ENCODE peak calls at places on chromosome 15, in nine cellular contexts. One of them, this sample, is unnamed. For H3K4me1, the result is how much of the 10 kb centered on the place peaks cover.

GRCh38 chr15:76169013-76169412 is 109.2 kb downstream of the TMEM266 start:
- DNase-seq in testis: no peak
- DNase-seq in fibroblast of lung: no peak
- DNase-seq in psoas muscle: no peak
- DNase-seq in mammary epithelial cell: peak
- DNase-seq in lower lobe of right lung: no peak
- DNase-seq in sigmoid colon: no peak
- DNase-seq in right atrium auricular region: no peak
- DNase-seq in PC-3: no peak
- DNase-seq in this sample: no peak

GRCh38 chr15:48084759-48085420 is 35.9 kb upstream of the SLC24A5 start:
- DNase-seq in testis: peak
- DNase-seq in fibroblast of lung: peak
- DNase-seq in psoas muscle: no peak
- DNase-seq in mammary epithelial cell: peak
- DNase-seq in lower lobe of right lung: no peak
- DNase-seq in sigmoid colon: no peak
- DNase-seq in right atrium auricular region: no peak
- DNase-seq in PC-3: peak
- DNase-seq in this sample: no peak

GRCh38 chr15:80565398-80565797 is 129.7 kb upstream of the ABHD17C start:
- DNase-seq in testis: no peak
- DNase-seq in fibroblast of lung: no peak
- DNase-seq in psoas muscle: no peak
- DNase-seq in mammary epithelial cell: no peak
- DNase-seq in lower lobe of right lung: no peak
- DNase-seq in sigmoid colon: no peak
- DNase-seq in right atrium auricular region: no peak
- DNase-seq in PC-3: no peak
- DNase-seq in this sample: no peak

GRCh38 chr15:47812436-47813109 is 95.3 kb downstream of the SEMA6D start:
- DNase-seq in testis: no peak
- DNase-seq in fibroblast of lung: peak
- DNase-seq in psoas muscle: no peak
- DNase-seq in mammary epithelial cell: peak
- DNase-seq in lower lobe of right lung: no peak
- DNase-seq in sigmoid colon: no peak
- DNase-seq in right atrium auricular region: no peak
- DNase-seq in PC-3: peak
- DNase-seq in this sample: no peak

GRCh38 chr15:95304116-95304873 is 1026.2 kb upstream of the NR2F2 start:
- DNase-seq in testis: peak
- DNase-seq in fibroblast of lung: peak
- DNase-seq in psoas muscle: no peak
- DNase-seq in mammary epithelial cell: no peak
- DNase-seq in lower lobe of right lung: no peak
- DNase-seq in sigmoid colon: peak
- DNase-seq in right atrium auricular region: no peak
- DNase-seq in PC-3: no peak
- DNase-seq in this sample: no peak

GRCh38 chr15:93102211-93102610 is 13.2 kb upstream of the RGMA start:
- DNase-seq in testis: no peak
- DNase-seq in fibroblast of lung: no peak
- DNase-seq in psoas muscle: no peak
- DNase-seq in mammary epithelial cell: no peak
- DNase-seq in lower lobe of right lung: no peak
- DNase-seq in sigmoid colon: no peak
- DNase-seq in right atrium auricular region: no peak
- DNase-seq in PC-3: no peak
- DNase-seq in this sample: no peak

GRCh38 chr15:39030291-39031070 is 465.9 kb upstream of the RASGRP1 start:
- DNase-seq in testis: no peak
- DNase-seq in fibroblast of lung: no peak
- DNase-seq in psoas muscle: no peak
- DNase-seq in mammary epithelial cell: no peak
- DNase-seq in lower lobe of right lung: no peak
- DNase-seq in sigmoid colon: no peak
- DNase-seq in right atrium auricular region: no peak
- DNase-seq in PC-3: peak
- DNase-seq in this sample: no peak

GRCh38 chr15:94563455-94563854 is 332.1 kb downstream of the MCTP2 start:
- DNase-seq in testis: no peak
- DNase-seq in fibroblast of lung: no peak
- DNase-seq in psoas muscle: no peak
- DNase-seq in mammary epithelial cell: no peak
- DNase-seq in lower lobe of right lung: no peak
- DNase-seq in sigmoid colon: no peak
- DNase-seq in right atrium auricular region: no peak
- DNase-seq in PC-3: no peak
- DNase-seq in this sample: no peak

GRCh38 chr15:77180270-77180669 is 109.4 kb upstream of the TSPAN3 start:
- DNase-seq in testis: no peak
- DNase-seq in fibroblast of lung: no peak
- DNase-seq in psoas muscle: no peak
- DNase-seq in mammary epithelial cell: no peak
- DNase-seq in lower lobe of right lung: no peak
- DNase-seq in sigmoid colon: no peak
- DNase-seq in right atrium auricular region: no peak
- DNase-seq in PC-3: no peak
- DNase-seq in this sample: no peak

GRCh38 chr15:42591238-42591936 is 16.0 kb downstream of the STARD9 start:
- DNase-seq in testis: no peak
- DNase-seq in fibroblast of lung: peak
- DNase-seq in psoas muscle: no peak
- DNase-seq in mammary epithelial cell: no peak
- DNase-seq in lower lobe of right lung: no peak
- DNase-seq in sigmoid colon: no peak
- DNase-seq in right atrium auricular region: no peak
- DNase-seq in PC-3: peak
- DNase-seq in this sample: no peak

GRCh38 chr15:94972314-94972713 is 741.0 kb downstream of the MCTP2 start:
- DNase-seq in testis: no peak
- DNase-seq in fibroblast of lung: no peak
- DNase-seq in psoas muscle: no peak
- DNase-seq in mammary epithelial cell: peak
- DNase-seq in lower lobe of right lung: no peak
- DNase-seq in sigmoid colon: no peak
- DNase-seq in right atrium auricular region: no peak
- DNase-seq in PC-3: no peak
- DNase-seq in this sample: no peak

GRCh38 chr15:85749261-85750151 is 45.2 kb downstream of the KLHL25 start:
- DNase-seq in testis: peak
- DNase-seq in fibroblast of lung: peak
- DNase-seq in psoas muscle: peak
- DNase-seq in mammary epithelial cell: no peak
- DNase-seq in lower lobe of right lung: no peak
- DNase-seq in sigmoid colon: peak
- DNase-seq in right atrium auricular region: peak
- DNase-seq in PC-3: no peak
- DNase-seq in this sample: no peak

GRCh38 chr15:49235446-49236207 is 65.6 kb downstream of the GALK2 start:
- DNase-seq in testis: peak
- DNase-seq in fibroblast of lung: peak
- DNase-seq in psoas muscle: peak
- DNase-seq in mammary epithelial cell: peak
- DNase-seq in lower lobe of right lung: no peak
- DNase-seq in sigmoid colon: peak
- DNase-seq in right atrium auricular region: no peak
- DNase-seq in PC-3: peak
- DNase-seq in this sample: no peak

GRCh38 chr15:36590838-36591237 is 11.4 kb downstream of the CDIN1 start:
- DNase-seq in testis: no peak
- DNase-seq in fibroblast of lung: peak
- DNase-seq in psoas muscle: no peak
- DNase-seq in mammary epithelial cell: peak
- DNase-seq in lower lobe of right lung: no peak
- DNase-seq in sigmoid colon: no peak
- DNase-seq in right atrium auricular region: no peak
- DNase-seq in PC-3: peak
- DNase-seq in this sample: no peak

GRCh38 chr15:91866371-91866905 is 12.9 kb downstream of the SLCO3A1 start:
- DNase-seq in testis: no peak
- DNase-seq in fibroblast of lung: peak
- DNase-seq in psoas muscle: no peak
- DNase-seq in mammary epithelial cell: peak
- DNase-seq in lower lobe of right lung: no peak
- DNase-seq in sigmoid colon: no peak
- DNase-seq in right atrium auricular region: no peak
- DNase-seq in PC-3: no peak
- DNase-seq in this sample: no peak

GRCh38 chr15:73899197-73900128 is 26.1 kb downstream of the TBC1D21 start:
- DNase-seq in testis: no peak
- DNase-seq in fibroblast of lung: no peak
- DNase-seq in psoas muscle: no peak
- DNase-seq in mammary epithelial cell: no peak
- DNase-seq in lower lobe of right lung: no peak
- DNase-seq in sigmoid colon: no peak
- DNase-seq in right atrium auricular region: no peak
- DNase-seq in PC-3: no peak
- DNase-seq in this sample: no peak

GRCh38 chr15:39230205-39230916 is 350.5 kb upstream of the THBS1 start:
- DNase-seq in testis: no peak
- DNase-seq in fibroblast of lung: peak
- DNase-seq in psoas muscle: no peak
- DNase-seq in mammary epithelial cell: no peak
- DNase-seq in lower lobe of right lung: no peak
- DNase-seq in sigmoid colon: no peak
- DNase-seq in right atrium auricular region: no peak
- DNase-seq in PC-3: no peak
- DNase-seq in this sample: no peak

GRCh38 chr15:81449836-81450474 is 75.9 kb upstream of the TMC3 start:
- DNase-seq in testis: no peak
- DNase-seq in fibroblast of lung: no peak
- DNase-seq in psoas muscle: no peak
- DNase-seq in mammary epithelial cell: no peak
- DNase-seq in lower lobe of right lung: no peak
- DNase-seq in sigmoid colon: no peak
- DNase-seq in right atrium auricular region: no peak
- DNase-seq in PC-3: peak
- DNase-seq in this sample: no peak

GRCh38 chr15:101689901-101690300 is 34.4 kb downstream of the TARS3 start:
- DNase-seq in testis: no peak
- DNase-seq in fibroblast of lung: peak
- DNase-seq in psoas muscle: no peak
- DNase-seq in mammary epithelial cell: peak
- DNase-seq in lower lobe of right lung: no peak
- DNase-seq in sigmoid colon: no peak
- DNase-seq in right atrium auricular region: no peak
- DNase-seq in PC-3: no peak
- DNase-seq in this sample: no peak

GRCh38 chr15:53586815-53587214 is 172.6 kb downstream of the WDR72 start:
- DNase-seq in testis: peak
- DNase-seq in fibroblast of lung: peak
- DNase-seq in psoas muscle: no peak
- DNase-seq in mammary epithelial cell: peak
- DNase-seq in lower lobe of right lung: peak
- DNase-seq in sigmoid colon: peak
- DNase-seq in right atrium auricular region: no peak
- DNase-seq in PC-3: peak
- DNase-seq in this sample: no peak

GRCh38 chr15:96324192-96324895 is 6.2 kb upstream of the NR2F2 start:
- DNase-seq in testis: no peak
- DNase-seq in fibroblast of lung: peak
- DNase-seq in psoas muscle: no peak
- DNase-seq in mammary epithelial cell: no peak
- DNase-seq in lower lobe of right lung: no peak
- DNase-seq in sigmoid colon: peak
- DNase-seq in right atrium auricular region: no peak
- DNase-seq in PC-3: peak
- DNase-seq in this sample: no peak
- H3K4me3 ChIP-seq in testis: peak
- H3K4me3 ChIP-seq in fibroblast of lung: peak
- H3K4me3 ChIP-seq in psoas muscle: peak
- H3K4me3 ChIP-seq in mammary epithelial cell: no peak
- H3K4me3 ChIP-seq in lower lobe of right lung: peak
- H3K4me3 ChIP-seq in sigmoid colon: peak
- H3K4me3 ChIP-seq in right atrium auricular region: peak
- H3K4me3 ChIP-seq in PC-3: peak
- H3K4me3 ChIP-seq in this sample: peak

DNA sequence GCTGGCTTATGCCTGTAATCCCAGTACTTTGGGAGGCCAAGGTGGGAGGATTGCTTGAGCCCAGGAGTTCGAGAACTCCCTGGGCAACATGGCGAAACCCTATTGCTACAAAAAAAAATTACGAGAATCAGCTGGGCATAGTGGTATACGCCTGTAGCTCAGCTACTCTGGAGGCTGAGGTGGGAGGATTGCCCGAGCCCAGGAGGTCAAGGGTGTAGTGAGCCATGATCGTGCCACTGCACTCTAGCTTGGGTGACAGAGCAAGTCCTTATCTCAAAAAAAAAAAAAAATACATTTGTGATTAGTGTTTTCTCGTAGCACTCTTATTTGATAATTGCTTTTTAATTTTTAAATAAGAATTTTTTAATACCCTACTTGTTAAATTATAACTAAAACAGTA is 18.4 kb downstream of the IREB2 start:
- DNase-seq in testis: no peak
- DNase-seq in fibroblast of lung: no peak
- DNase-seq in psoas muscle: no peak
- DNase-seq in mammary epithelial cell: no peak
- DNase-seq in lower lobe of right lung: no peak
- DNase-seq in sigmoid colon: no peak
- DNase-seq in right atrium auricular region: no peak
- DNase-seq in PC-3: no peak
- DNase-seq in this sample: no peak
- H3K4me1 ChIP-seq in testis: under half
- H3K4me1 ChIP-seq in fibroblast of lung: under half
- H3K4me1 ChIP-seq in psoas muscle: half or more
- H3K4me1 ChIP-seq in mammary epithelial cell: under half
- H3K4me1 ChIP-seq in lower lobe of right lung: half or more
- H3K4me1 ChIP-seq in sigmoid colon: half or more
- H3K4me1 ChIP-seq in right atrium auricular region: under half
- H3K4me1 ChIP-seq in PC-3: under half
- H3K4me1 ChIP-seq in this sample: half or more

DNA sequence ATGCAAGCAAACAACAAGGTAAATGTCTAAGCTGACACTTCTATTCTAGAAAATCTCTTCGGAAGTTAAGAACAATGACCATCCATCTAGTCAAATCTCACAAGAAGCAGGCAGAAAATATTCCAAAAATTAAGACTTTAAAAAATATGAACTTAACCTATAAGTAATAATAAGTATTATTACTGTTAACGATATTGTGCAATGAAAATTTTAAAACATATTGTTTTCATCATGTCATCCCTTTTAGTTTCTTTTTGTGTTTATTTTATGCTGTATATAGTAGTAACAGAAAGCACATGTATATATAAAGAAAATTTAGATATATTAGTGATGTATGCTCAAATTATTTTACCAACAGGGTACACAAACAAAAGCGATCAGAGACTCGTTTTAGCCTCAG is 4.1 kb downstream of the HDGFL3 start:
- DNase-seq in testis: no peak
- DNase-seq in fibroblast of lung: no peak
- DNase-seq in psoas muscle: no peak
- DNase-seq in mammary epithelial cell: no peak
- DNase-seq in lower lobe of right lung: no peak
- DNase-seq in sigmoid colon: no peak
- DNase-seq in right atrium auricular region: no peak
- DNase-seq in PC-3: no peak
- DNase-seq in this sample: no peak
- H3K4me3 ChIP-seq in testis: no peak
- H3K4me3 ChIP-seq in fibroblast of lung: no peak
- H3K4me3 ChIP-seq in psoas muscle: no peak
- H3K4me3 ChIP-seq in mammary epithelial cell: no peak
- H3K4me3 ChIP-seq in lower lobe of right lung: no peak
- H3K4me3 ChIP-seq in sigmoid colon: no peak
- H3K4me3 ChIP-seq in right atrium auricular region: no peak
- H3K4me3 ChIP-seq in PC-3: no peak
- H3K4me3 ChIP-seq in this sample: no peak

GRCh38 chr15:67114046-67114445 is 48.6 kb downstream of the SMAD3 start:
- DNase-seq in testis: no peak
- DNase-seq in fibroblast of lung: no peak
- DNase-seq in psoas muscle: no peak
- DNase-seq in mammary epithelial cell: no peak
- DNase-seq in lower lobe of right lung: no peak
- DNase-seq in sigmoid colon: no peak
- DNase-seq in right atrium auricular region: no peak
- DNase-seq in PC-3: no peak
- DNase-seq in this sample: no peak
- H3K4me1 ChIP-seq in testis: under half
- H3K4me1 ChIP-seq in fibroblast of lung: half or more
- H3K4me1 ChIP-seq in psoas muscle: half or more
- H3K4me1 ChIP-seq in mammary epithelial cell: under half
- H3K4me1 ChIP-seq in lower lobe of right lung: half or more
- H3K4me1 ChIP-seq in sigmoid colon: half or more
- H3K4me1 ChIP-seq in right atrium auricular region: under half
- H3K4me1 ChIP-seq in PC-3: half or more
- H3K4me1 ChIP-seq in this sample: half or more